ENCODE peak calls at places on chromosomes 16 and 17, in ten cellular contexts. One of them, this sample, is unnamed.

GRCh38 chr16:56321159-56321558 is 104.2 kb downstream of the AMFR start:
- DNase-seq in mesendoderm: no peak
- DNase-seq in RWPE2: no peak
- DNase-seq in uterus: no peak
- DNase-seq in esophagus muscularis mucosa: no peak
- DNase-seq in astrocyte: no peak
- DNase-seq in heart left ventricle: no peak
- DNase-seq in cardiac muscle cell: no peak
- DNase-seq in CD4-positive, alpha-beta T cell: no peak
- DNase-seq in SJSA1: no peak
- DNase-seq in this sample: no peak

GRCh38 chr17:13601776-13602551 is at the start of gene HS3ST3A1:
- DNase-seq in RWPE2: peak; percentile 78
- DNase-seq in esophagus muscularis mucosa: no peak
- DNase-seq in heart left ventricle: peak; percentile 64
- DNase-seq in uterus: peak; percentile 37
- DNase-seq in astrocyte: peak; percentile 88
- DNase-seq in SJSA1: peak; percentile 78
- DNase-seq in mesendoderm: peak; percentile 96
- DNase-seq in cardiac muscle cell: peak; percentile 87
- DNase-seq in CD4-positive, alpha-beta T cell: no peak
- DNase-seq in this sample: peak; percentile 33

GRCh38 chr16:27547134-27547533 is 2.6 kb downstream of the GTF3C1 start:
- DNase-seq in CD4-positive, alpha-beta T cell: no peak
- DNase-seq in RWPE2: no peak
- DNase-seq in SJSA1: no peak
- DNase-seq in esophagus muscularis mucosa: no peak
- DNase-seq in cardiac muscle cell: no peak
- DNase-seq in uterus: peak; percentile 54
- DNase-seq in mesendoderm: no peak
- DNase-seq in heart left ventricle: no peak
- DNase-seq in astrocyte: peak; percentile 75
- DNase-seq in this sample: no peak

GRCh38 chr17:3979276-3979583 is 15.0 kb upstream of the ATP2A3 start:
- DNase-seq in uterus: no peak
- DNase-seq in SJSA1: no peak
- DNase-seq in mesendoderm: peak; percentile 30
- DNase-seq in cardiac muscle cell: no peak
- DNase-seq in astrocyte: no peak
- DNase-seq in RWPE2: no peak
- DNase-seq in heart left ventricle: no peak
- DNase-seq in esophagus muscularis mucosa: no peak
- DNase-seq in CD4-positive, alpha-beta T cell: no peak
- DNase-seq in this sample: no peak

GRCh38 chr17:31391496-31391949 is at the start of gene RAB11FIP4:
- DNase-seq in uterus: no peak
- DNase-seq in mesendoderm: peak; percentile 47
- DNase-seq in heart left ventricle: peak; percentile 11
- DNase-seq in CD4-positive, alpha-beta T cell: no peak
- DNase-seq in RWPE2: no peak
- DNase-seq in astrocyte: no peak
- DNase-seq in SJSA1: no peak
- DNase-seq in esophagus muscularis mucosa: no peak
- DNase-seq in cardiac muscle cell: peak; percentile 62
- DNase-seq in this sample: no peak

GRCh38 chr17:27929990-27930389 is 36.8 kb upstream of the LYRM9 start:
- DNase-seq in astrocyte: peak; percentile 9
- DNase-seq in SJSA1: no peak
- DNase-seq in cardiac muscle cell: no peak
- DNase-seq in uterus: no peak
- DNase-seq in esophagus muscularis mucosa: no peak
- DNase-seq in CD4-positive, alpha-beta T cell: no peak
- DNase-seq in mesendoderm: peak; percentile 54
- DNase-seq in heart left ventricle: no peak
- DNase-seq in RWPE2: no peak
- DNase-seq in this sample: no peak

GRCh38 chr16:87570938-87571867 is 31.1 kb upstream of the JPH3 start:
- DNase-seq in heart left ventricle: no peak
- DNase-seq in SJSA1: peak; percentile 22
- DNase-seq in RWPE2: peak; percentile 49
- DNase-seq in astrocyte: peak; percentile 84
- DNase-seq in esophagus muscularis mucosa: no peak
- DNase-seq in cardiac muscle cell: peak; percentile 69
- DNase-seq in uterus: no peak
- DNase-seq in mesendoderm: peak; percentile 79
- DNase-seq in CD4-positive, alpha-beta T cell: no peak
- DNase-seq in this sample: peak; percentile 47

GRCh38 chr16:72101195-72101594 is 7.5 kb downstream of the DHX38 start:
- DNase-seq in heart left ventricle: no peak
- DNase-seq in mesendoderm: no peak
- DNase-seq in RWPE2: no peak
- DNase-seq in SJSA1: no peak
- DNase-seq in uterus: no peak
- DNase-seq in astrocyte: no peak
- DNase-seq in CD4-positive, alpha-beta T cell: no peak
- DNase-seq in cardiac muscle cell: no peak
- DNase-seq in esophagus muscularis mucosa: no peak
- DNase-seq in this sample: no peak

GRCh38 chr17:12252442-12252841 is 231.8 kb downstream of the MAP2K4 start:
- DNase-seq in esophagus muscularis mucosa: no peak
- DNase-seq in mesendoderm: no peak
- DNase-seq in CD4-positive, alpha-beta T cell: no peak
- DNase-seq in heart left ventricle: no peak
- DNase-seq in uterus: no peak
- DNase-seq in SJSA1: no peak
- DNase-seq in RWPE2: no peak
- DNase-seq in cardiac muscle cell: peak; percentile 77
- DNase-seq in astrocyte: no peak
- DNase-seq in this sample: no peak
- H3K27ac ChIP-seq in esophagus muscularis mucosa: peak overlapping the region; percentile 60
- H3K27ac ChIP-seq in mesendoderm: no peak overlapping the region
- H3K27ac ChIP-seq in CD4-positive, alpha-beta T cell: no peak overlapping the region
- H3K27ac ChIP-seq in heart left ventricle: no peak overlapping the region
- H3K27ac ChIP-seq in uterus: no peak overlapping the region
- H3K27ac ChIP-seq in SJSA1: no peak overlapping the region
- H3K27ac ChIP-seq in RWPE2: no peak overlapping the region
- H3K27ac ChIP-seq in cardiac muscle cell: peak overlapping the region; percentile 92
- H3K27ac ChIP-seq in astrocyte: no peak overlapping the region
- H3K27ac ChIP-seq in this sample: peak overlapping the region; percentile 33

GRCh38 chr17:29616300-29617048 is 6.2 kb downstream of the CORO6 start:
- DNase-seq in astrocyte: no peak
- DNase-seq in heart left ventricle: no peak
- DNase-seq in SJSA1: no peak
- DNase-seq in uterus: no peak
- DNase-seq in mesendoderm: no peak
- DNase-seq in CD4-positive, alpha-beta T cell: no peak
- DNase-seq in esophagus muscularis mucosa: no peak
- DNase-seq in cardiac muscle cell: no peak
- DNase-seq in RWPE2: peak; percentile 52
- DNase-seq in this sample: no peak
- H3K27ac ChIP-seq in astrocyte: no peak overlapping the region
- H3K27ac ChIP-seq in heart left ventricle: no peak overlapping the region
- H3K27ac ChIP-seq in SJSA1: no peak overlapping the region
- H3K27ac ChIP-seq in uterus: no peak overlapping the region
- H3K27ac ChIP-seq in mesendoderm: no peak overlapping the region
- H3K27ac ChIP-seq in CD4-positive, alpha-beta T cell: no peak overlapping the region
- H3K27ac ChIP-seq in esophagus muscularis mucosa: peak overlapping the region; percentile 62
- H3K27ac ChIP-seq in cardiac muscle cell: no peak overlapping the region
- H3K27ac ChIP-seq in RWPE2: no peak overlapping the region
- H3K27ac ChIP-seq in this sample: peak overlapping the region; percentile 77

DNA sequence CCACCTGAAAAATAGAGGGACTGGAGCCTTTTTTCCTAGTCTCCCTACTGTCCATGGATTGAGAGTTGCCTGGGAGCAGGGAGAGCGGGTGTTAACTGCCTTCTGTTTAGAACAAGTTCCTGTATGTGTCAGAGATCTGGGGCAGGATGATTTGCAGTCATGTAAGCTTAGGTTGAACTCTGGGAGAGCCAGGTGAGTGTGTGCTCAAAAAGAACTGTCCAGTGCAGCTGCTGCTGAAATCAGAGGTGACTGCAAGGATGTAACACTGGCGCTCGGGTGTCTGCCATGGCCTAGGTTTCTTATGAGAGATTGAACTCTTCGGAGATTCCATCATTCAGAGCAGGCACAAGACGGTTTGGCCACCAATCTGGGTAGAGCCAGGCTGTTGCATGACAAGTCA is 432.5 kb downstream of the CDH13 start:
- DNase-seq in SJSA1: no peak
- DNase-seq in RWPE2: no peak
- DNase-seq in mesendoderm: no peak
- DNase-seq in esophagus muscularis mucosa: no peak
- DNase-seq in heart left ventricle: no peak
- DNase-seq in astrocyte: no peak
- DNase-seq in uterus: no peak
- DNase-seq in cardiac muscle cell: peak; percentile 23
- DNase-seq in CD4-positive, alpha-beta T cell: no peak
- DNase-seq in this sample: no peak
- H3K27ac ChIP-seq in SJSA1: peak overlapping the region; percentile 12
- H3K27ac ChIP-seq in RWPE2: no peak overlapping the region
- H3K27ac ChIP-seq in mesendoderm: no peak overlapping the region
- H3K27ac ChIP-seq in esophagus muscularis mucosa: no peak overlapping the region
- H3K27ac ChIP-seq in heart left ventricle: no peak overlapping the region
- H3K27ac ChIP-seq in astrocyte: no peak overlapping the region
- H3K27ac ChIP-seq in uterus: no peak overlapping the region
- H3K27ac ChIP-seq in cardiac muscle cell: no peak overlapping the region
- H3K27ac ChIP-seq in CD4-positive, alpha-beta T cell: no peak overlapping the region
- H3K27ac ChIP-seq in this sample: no peak overlapping the region

GRCh38 chr17:47696717-47697642 is 3.0 kb downstream of the TBKBP1 start:
- DNase-seq in SJSA1: no peak
- DNase-seq in uterus: peak; percentile 11
- DNase-seq in esophagus muscularis mucosa: no peak
- DNase-seq in CD4-positive, alpha-beta T cell: no peak
- DNase-seq in cardiac muscle cell: no peak
- DNase-seq in RWPE2: peak; percentile 57
- DNase-seq in heart left ventricle: no peak
- DNase-seq in mesendoderm: no peak
- DNase-seq in astrocyte: no peak
- DNase-seq in this sample: no peak

GRCh38 chr17:47693667-47694017 is 319 bp upstream of the TBKBP1 start:
- DNase-seq in cardiac muscle cell: peak; percentile 89
- DNase-seq in uterus: no peak
- DNase-seq in CD4-positive, alpha-beta T cell: no peak
- DNase-seq in mesendoderm: no peak
- DNase-seq in astrocyte: no peak
- DNase-seq in esophagus muscularis mucosa: no peak
- DNase-seq in heart left ventricle: no peak
- DNase-seq in RWPE2: no peak
- DNase-seq in SJSA1: no peak
- DNase-seq in this sample: no peak

GRCh38 chr17:47694018-47694817 is at the start of gene TBKBP1:
- DNase-seq in cardiac muscle cell: peak; percentile 92
- DNase-seq in CD4-positive, alpha-beta T cell: peak; percentile 26
- DNase-seq in heart left ventricle: peak; percentile 64
- DNase-seq in SJSA1: peak; percentile 33
- DNase-seq in uterus: peak; percentile 47
- DNase-seq in esophagus muscularis mucosa: no peak
- DNase-seq in astrocyte: peak; percentile 29
- DNase-seq in mesendoderm: peak; percentile 94
- DNase-seq in RWPE2: no peak
- DNase-seq in this sample: peak; percentile 47

GRCh38 chr17:47695664-47696376 is 1.9 kb downstream of the TBKBP1 start:
- DNase-seq in heart left ventricle: no peak
- DNase-seq in uterus: no peak
- DNase-seq in mesendoderm: no peak
- DNase-seq in astrocyte: no peak
- DNase-seq in RWPE2: peak; percentile 67
- DNase-seq in SJSA1: no peak
- DNase-seq in CD4-positive, alpha-beta T cell: no peak
- DNase-seq in esophagus muscularis mucosa: no peak
- DNase-seq in cardiac muscle cell: peak; percentile 45
- DNase-seq in this sample: no peak

DNA sequence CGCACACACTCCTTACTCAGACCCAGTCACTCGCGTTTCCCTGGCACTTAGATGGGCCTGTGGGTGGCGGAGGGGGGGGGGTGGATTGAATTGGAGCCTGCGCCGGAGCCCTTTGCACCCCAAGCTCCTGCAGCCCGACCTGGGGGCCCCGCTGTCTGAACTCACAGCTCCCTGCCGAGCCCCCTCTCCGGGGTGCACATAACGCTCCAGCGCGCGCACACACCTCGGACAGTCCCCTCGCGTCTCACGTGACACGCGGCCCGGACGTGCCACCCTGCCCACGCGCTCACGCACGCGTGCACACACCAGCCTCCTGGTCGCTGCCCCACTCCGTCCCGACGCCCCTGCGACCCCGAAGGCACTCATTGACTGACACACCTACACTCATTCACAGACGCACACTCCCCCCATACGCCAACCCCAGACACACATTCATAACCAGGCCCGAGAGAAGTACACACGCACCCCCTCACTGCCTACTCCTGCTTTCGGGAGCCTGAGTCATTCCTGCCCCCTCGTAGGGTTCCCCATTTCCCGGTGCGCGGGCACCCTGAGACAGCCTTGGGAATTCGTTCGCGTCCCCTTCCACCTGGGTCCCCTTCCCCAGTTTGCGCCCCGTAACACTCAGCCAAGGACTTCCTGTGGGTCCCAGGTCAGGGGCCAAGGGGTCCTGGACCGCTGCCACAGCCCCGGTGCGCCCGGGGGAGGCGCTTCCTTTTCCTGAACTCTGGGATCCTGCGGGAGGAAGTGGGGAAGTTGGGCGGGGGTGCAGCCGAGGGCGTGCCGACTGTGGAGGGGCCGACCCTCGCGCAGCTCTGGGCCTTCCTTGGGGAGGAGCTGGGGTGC is 1.1 kb downstream of the TBKBP1 start:
- DNase-seq in astrocyte: peak; percentile 28
- DNase-seq in mesendoderm: peak; percentile 65
- DNase-seq in SJSA1: no peak
- DNase-seq in heart left ventricle: peak; percentile 82
- DNase-seq in esophagus muscularis mucosa: no peak
- DNase-seq in uterus: peak; percentile 57
- DNase-seq in cardiac muscle cell: peak; percentile 56
- DNase-seq in RWPE2: no peak
- DNase-seq in CD4-positive, alpha-beta T cell: no peak
- DNase-seq in this sample: peak; percentile 75
- H3K27ac ChIP-seq in astrocyte: no peak overlapping the region
- H3K27ac ChIP-seq in mesendoderm: peak overlapping the region; percentile 46
- H3K27ac ChIP-seq in SJSA1: no peak overlapping the region
- H3K27ac ChIP-seq in heart left ventricle: peak overlapping the region; percentile 93
- H3K27ac ChIP-seq in esophagus muscularis mucosa: peak overlapping the region; percentile 93
- H3K27ac ChIP-seq in uterus: peak overlapping the region; percentile 88
- H3K27ac ChIP-seq in cardiac muscle cell: peak overlapping the region; percentile 95
- H3K27ac ChIP-seq in RWPE2: peak overlapping the region; percentile 50
- H3K27ac ChIP-seq in CD4-positive, alpha-beta T cell: no peak overlapping the region
- H3K27ac ChIP-seq in this sample: peak overlapping the region; percentile 89

DNA sequence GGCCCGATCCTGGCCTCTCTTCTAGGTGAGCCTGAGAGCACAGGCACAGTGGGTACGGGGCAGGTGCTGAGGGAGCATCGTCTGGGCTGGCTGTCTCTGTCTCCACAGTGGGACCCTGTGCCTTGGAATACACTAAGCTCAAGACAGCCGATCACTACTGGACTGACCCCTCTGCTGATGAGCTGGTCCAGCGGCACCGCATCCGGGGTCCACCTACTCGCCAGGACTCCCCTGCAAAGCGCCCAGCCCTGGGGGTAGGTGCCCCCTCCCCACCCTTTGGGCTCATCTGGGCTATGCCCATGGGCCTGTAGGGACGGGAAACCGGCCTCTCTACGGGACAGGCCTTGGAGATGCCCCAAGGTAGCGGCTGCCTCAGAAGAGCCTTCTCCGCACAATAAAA is 25.6 kb downstream of the SGSM2 start:
- DNase-seq in RWPE2: no peak
- DNase-seq in SJSA1: no peak
- DNase-seq in esophagus muscularis mucosa: no peak
- DNase-seq in cardiac muscle cell: no peak
- DNase-seq in CD4-positive, alpha-beta T cell: no peak
- DNase-seq in mesendoderm: no peak
- DNase-seq in astrocyte: no peak
- DNase-seq in heart left ventricle: no peak
- DNase-seq in uterus: no peak
- DNase-seq in this sample: no peak
- H3K27ac ChIP-seq in RWPE2: no peak overlapping the region
- H3K27ac ChIP-seq in SJSA1: no peak overlapping the region
- H3K27ac ChIP-seq in esophagus muscularis mucosa: no peak overlapping the region
- H3K27ac ChIP-seq in cardiac muscle cell: no peak overlapping the region
- H3K27ac ChIP-seq in CD4-positive, alpha-beta T cell: no peak overlapping the region
- H3K27ac ChIP-seq in mesendoderm: no peak overlapping the region
- H3K27ac ChIP-seq in astrocyte: no peak overlapping the region
- H3K27ac ChIP-seq in heart left ventricle: no peak overlapping the region
- H3K27ac ChIP-seq in uterus: no peak overlapping the region
- H3K27ac ChIP-seq in this sample: no peak overlapping the region